ENCODE peak calls at places on chromosomes 12 and 14, in four cellular contexts. C is adrenal gland, D is Peyer's patch, L is mammary epithelial cell. S is an unnamed sample.

GRCh38 chr12:47852096-47852571 is 32.4 kb upstream of the HDAC7 start:
- DNase-seq in C (peak; percentile 15), L (no peak), D (no peak), S (no peak)

GRCh38 chr12:66555113-66555512 is 123.8 kb downstream of the GRIP1 start:
- DNase-seq in L (peak; percentile 78), C (no peak), D (no peak), S (no peak)

GRCh38 chr12:32917094-32917611 is 20.6 kb upstream of the PKP2 start:
- DNase-seq in D (no peak), L (peak; percentile 90), C (no peak), S (no peak)

GRCh38 chr12:120225852-120226640 is 25.1 kb upstream of the RPLP0 start:
- DNase-seq in L (no peak), D (peak; percentile 83), C (no peak), S (no peak)

GRCh38 chr12:72511493-72511892 is 239.3 kb downstream of the TRHDE start:
- DNase-seq in D (no peak), L (no peak), C (no peak), S (no peak)

GRCh38 chr12:2013527-2014223 is 9.4 kb upstream of the DCP1B start:
- DNase-seq in L (no peak), C (peak; percentile 84), D (no peak), S (no peak)

GRCh38 chr12:108939594-108939993 is 59.7 kb downstream of the DAO start:
- DNase-seq in D (no peak), L (peak; percentile 37), C (no peak), S (no peak)

GRCh38 chr12:24015771-24016170 is 66.3 kb upstream of the SOX5 start:
- DNase-seq in D (no peak), C (no peak), L (no peak), S (no peak)

GRCh38 chr12:109673379-109673778 is 40.2 kb upstream of the FAM222A start:
- DNase-seq in L (no peak), C (no peak), D (no peak), S (no peak)

GRCh38 chr12:52139579-52140062 is 52.2 kb downstream of the KRT80 start:
- DNase-seq in D (peak; percentile 74), C (no peak), L (peak; percentile 53), S (peak; percentile 32)

GRCh38 chr12:89507015-89507824 is 17.4 kb downstream of the GALNT4 start:
- DNase-seq in L (no peak), D (no peak), C (no peak), S (no peak)

GRCh38 chr12:58190624-58191023 is 249.3 kb downstream of the ATP23 start:
- DNase-seq in D (no peak), C (no peak), L (no peak), S (no peak)

GRCh38 chr14:42224053-42224888 is 617.6 kb downstream of the LRFN5 start:
- DNase-seq in L (peak; percentile 35), C (peak; percentile 54), D (peak; percentile 60), S (no peak)

GRCh38 chr14:92978229-92979021 is 55.5 kb downstream of the CHGA start:
- DNase-seq in C (no peak), D (no peak), L (no peak), S (no peak)

GRCh38 chr12:71556881-71557280 is 106.8 kb downstream of the ZFC3H1 start:
- DNase-seq in C (no peak), L (peak; percentile 83), D (no peak), S (no peak)

GRCh38 chr14:29927596-29928341 is at the start of gene PRKD1:
- DNase-seq in C (peak; percentile 73), L (peak; percentile 37), D (peak; percentile 59), S (no peak)

GRCh38 chr12:28710882-28711281 is 438.2 kb upstream of the FAR2 start:
- DNase-seq in D (no peak), L (peak; percentile 91), C (no peak), S (no peak)

GRCh38 chr12:70364695-70365397 is 1.2 kb upstream of the KCNMB4 start:
- DNase-seq in D (no peak), L (peak; percentile 1), C (no peak), S (no peak)

GRCh38 chr14:94795372-94795771 is 25.5 kb upstream of the GSC start:
- DNase-seq in L (no peak), C (no peak), D (no peak), S (no peak)

GRCh38 chr12:50066402-50066801 is 9.0 kb downstream of the ASIC1 start:
- DNase-seq in D (no peak), C (no peak), L (peak; percentile 37), S (no peak)

GRCh38 chr12:21346542-21347205 is 12.0 kb upstream of the SLCO1A2 start:
- DNase-seq in D (no peak), C (no peak), L (no peak), S (no peak)

GRCh38 chr12:48677782-48678181 is 4.3 kb downstream of the KANSL2 start:
- DNase-seq in C (no peak), L (no peak), D (no peak), S (no peak)

GRCh38 chr12:11765817-11766794 is 116.6 kb downstream of the ETV6 start:
- DNase-seq in C (peak; percentile 35), L (peak; percentile 29), D (peak; percentile 85), S (peak; percentile 21)

GRCh38 chr12:94240171-94240570 is 91.8 kb downstream of the PLXNC1 start:
- DNase-seq in L (no peak), C (no peak), D (peak; percentile 66), S (no peak)

GRCh38 chr12:11992515-11992914 is 78.2 kb upstream of the BCL2L14 start:
- DNase-seq in L (no peak), D (no peak), C (no peak), S (no peak)

GRCh38 chr12:114499338-114499737 is 93.4 kb upstream of the TBX5 start:
- DNase-seq in L (no peak), D (no peak), C (no peak), S (no peak)

GRCh38 chr12:115570271-115570777 is 707.2 kb downstream of the MED13L start:
- DNase-seq in D (no peak), C (no peak), L (no peak), S (no peak)

GRCh38 chr14:92586001-92586947 is 72.7 kb downstream of the RIN3 start:
- DNase-seq in D (peak; percentile 49), C (no peak), L (peak; percentile 67), S (no peak)

GRCh38 chr12:43060738-43061137 is 471.2 kb upstream of the PRICKLE1 start:
- DNase-seq in L (no peak), D (no peak), C (no peak), S (no peak)

GRCh38 chr12:43893670-43894069 is 57.8 kb downstream of the TMEM117 start:
- DNase-seq in L (peak; percentile 57), D (no peak), C (no peak), S (no peak)

GRCh38 chr12:106646472-106646871 is 63.7 kb downstream of the RFX4 start:
- DNase-seq in L (no peak), C (no peak), D (no peak), S (no peak)

GRCh38 chr12:4934651-4935050 is 24.9 kb downstream of the KCNA1 start:
- DNase-seq in D (no peak), C (no peak), L (peak; percentile 23), S (no peak)

GRCh38 chr12:52063986-52064649 is 5.7 kb upstream of the ATG101 start:
- DNase-seq in D (no peak), C (peak; percentile 91), L (no peak), S (no peak)

GRCh38 chr12:21607701-21608100 is 3.1 kb upstream of the GYS2 start:
- DNase-seq in C (no peak), D (no peak), L (no peak), S (no peak)

GRCh38 chr12:69821441-69822204 is 3.4 kb upstream of the MYRFL start:
- DNase-seq in L (peak; percentile 58), C (no peak), D (no peak), S (no peak)

GRCh38 chr12:130587966-130588365 is 128.1 kb downstream of the RIMBP2 start:
- DNase-seq in L (no peak), C (no peak), D (no peak), S (no peak)
- H3K27me3 ChIP-seq in L (no peaks in the 10 kb centered on the region), C (no peaks in the 10 kb centered on the region), D (no peaks in the 10 kb centered on the region), S (no peaks in the 10 kb centered on the region)

GRCh38 chr14:55426881-55427280 is 13.5 kb downstream of the TBPL2 start:
- DNase-seq in L (no peak), C (no peak), D (no peak), S (no peak)

GRCh38 chr14:55430024-55430690 is 10.3 kb downstream of the TBPL2 start:
- DNase-seq in D (peak; percentile 66), C (no peak), L (peak; percentile 87), S (peak; percentile 33)

GRCh38 chr14:55427439-55427838 is 13.0 kb downstream of the TBPL2 start:
- DNase-seq in C (no peak), L (peak; percentile 89), D (no peak), S (no peak)

GRCh38 chr14:55423969-55424368 is 12.3 kb upstream of the ATG14 start:
- DNase-seq in D (no peak), C (no peak), L (no peak), S (no peak)

GRCh38 chr14:55425091-55425490 is 13.5 kb upstream of the ATG14 start:
- DNase-seq in L (no peak), C (no peak), D (no peak), S (no peak)
- TF ChIP-seq CTCF in L (no peak), C (no peak), D (no peak), S (no peak)

GRCh38 chr14:23578560-23579310 is at the start of gene JPH4:
- DNase-seq in L (no peak), C (no peak), D (no peak), S (no peak)
- H3K27me3 ChIP-seq in L (peaks cover 32% of the 10 kb centered on the region), C (peaks cover 32% of the 10 kb centered on the region), D (no peaks in the 10 kb centered on the region), S (peaks cover 59% of the 10 kb centered on the region)

GRCh38 chr12:65324551-65324950 is 46.1 kb downstream of the MSRB3 start:
- DNase-seq in D (no peak), L (no peak), C (no peak), S (no peak)

GRCh38 chr12:65330341-65330740 is 51.9 kb downstream of the MSRB3 start:
- DNase-seq in L (no peak), C (no peak), D (no peak), S (no peak)

GRCh38 chr12:65325183-65325582 is 46.7 kb downstream of the MSRB3 start:
- DNase-seq in L (no peak), C (no peak), D (no peak), S (no peak)

GRCh38 chr12:65324056-65324455 is 45.6 kb downstream of the MSRB3 start:
- DNase-seq in L (no peak), C (no peak), D (no peak), S (no peak)

GRCh38 chr12:65327207-65328076 is 49.0 kb downstream of the MSRB3 start:
- DNase-seq in C (no peak), L (no peak), D (no peak), S (no peak)
- TF ChIP-seq CTCF in C (no peak), L (no peak), D (no peak), S (no peak)